ENCODE peak calls at places on chromosomes 13 and 19, in seven cellular contexts. One of them, this sample, is unnamed.

GRCh38 chr19:33064117-33064777 is 441 bp downstream of the RHPN2 start:
- DNase-seq in kidney epithelial cell: no peak
- DNase-seq in stimulated activated CD8-positive, alpha-beta memory T cell treated with anti-CD3 and anti-CD28 coated beads, Interleukin-15, amount 100 ng/mL, for 1 hour: no peak
- DNase-seq in activated naive CD8-positive, alpha-beta T cell treated with anti-CD3 and anti-CD28 coated beads for 36 hours: peak; percentile 38
- DNase-seq in GM23248: peak; percentile 30
- DNase-seq in GDM1: no peak
- DNase-seq in fibroblast of lung: no peak
- DNase-seq in this sample: no peak

GRCh38 chr13:29888306-29888705 is 37.9 kb upstream of the UBL3 start:
- DNase-seq in fibroblast of lung: peak; percentile 30
- DNase-seq in GDM1: no peak
- DNase-seq in stimulated activated CD8-positive, alpha-beta memory T cell treated with anti-CD3 and anti-CD28 coated beads, Interleukin-15, amount 100 ng/mL, for 1 hour: no peak
- DNase-seq in activated naive CD8-positive, alpha-beta T cell treated with anti-CD3 and anti-CD28 coated beads for 36 hours: no peak
- DNase-seq in kidney epithelial cell: no peak
- DNase-seq in GM23248: peak; percentile 65
- DNase-seq in this sample: no peak

GRCh38 chr19:7506385-7507328 is 9.2 kb upstream of the ZNF358 start:
- DNase-seq in activated naive CD8-positive, alpha-beta T cell treated with anti-CD3 and anti-CD28 coated beads for 36 hours: peak; percentile 64
- DNase-seq in fibroblast of lung: peak; percentile 88
- DNase-seq in stimulated activated CD8-positive, alpha-beta memory T cell treated with anti-CD3 and anti-CD28 coated beads, Interleukin-15, amount 100 ng/mL, for 1 hour: no peak
- DNase-seq in GM23248: peak; percentile 73
- DNase-seq in kidney epithelial cell: no peak
- DNase-seq in GDM1: peak; percentile 45
- DNase-seq in this sample: peak; percentile 89

GRCh38 chr19:28449803-28450202 is 763.1 kb downstream of the UQCRFS1 start:
- DNase-seq in GDM1: no peak
- DNase-seq in activated naive CD8-positive, alpha-beta T cell treated with anti-CD3 and anti-CD28 coated beads for 36 hours: no peak
- DNase-seq in GM23248: no peak
- DNase-seq in fibroblast of lung: no peak
- DNase-seq in kidney epithelial cell: no peak
- DNase-seq in stimulated activated CD8-positive, alpha-beta memory T cell treated with anti-CD3 and anti-CD28 coated beads, Interleukin-15, amount 100 ng/mL, for 1 hour: no peak
- DNase-seq in this sample: no peak

GRCh38 chr19:17871878-17872250 is at the start of gene SLC5A5:
- DNase-seq in kidney epithelial cell: no peak
- DNase-seq in stimulated activated CD8-positive, alpha-beta memory T cell treated with anti-CD3 and anti-CD28 coated beads, Interleukin-15, amount 100 ng/mL, for 1 hour: no peak
- DNase-seq in fibroblast of lung: no peak
- DNase-seq in GM23248: no peak
- DNase-seq in activated naive CD8-positive, alpha-beta T cell treated with anti-CD3 and anti-CD28 coated beads for 36 hours: peak; percentile 50
- DNase-seq in GDM1: no peak
- DNase-seq in this sample: no peak

GRCh38 chr13:53131361-53131760 is 102.7 kb downstream of the OLFM4 start:
- DNase-seq in GDM1: no peak
- DNase-seq in GM23248: no peak
- DNase-seq in stimulated activated CD8-positive, alpha-beta memory T cell treated with anti-CD3 and anti-CD28 coated beads, Interleukin-15, amount 100 ng/mL, for 1 hour: no peak
- DNase-seq in activated naive CD8-positive, alpha-beta T cell treated with anti-CD3 and anti-CD28 coated beads for 36 hours: no peak
- DNase-seq in fibroblast of lung: no peak
- DNase-seq in kidney epithelial cell: no peak
- DNase-seq in this sample: no peak

GRCh38 chr19:42421591-42422031 is 5.6 kb downstream of the LIPE start:
- DNase-seq in GM23248: peak; percentile 48
- DNase-seq in activated naive CD8-positive, alpha-beta T cell treated with anti-CD3 and anti-CD28 coated beads for 36 hours: no peak
- DNase-seq in fibroblast of lung: no peak
- DNase-seq in stimulated activated CD8-positive, alpha-beta memory T cell treated with anti-CD3 and anti-CD28 coated beads, Interleukin-15, amount 100 ng/mL, for 1 hour: no peak
- DNase-seq in GDM1: no peak
- DNase-seq in kidney epithelial cell: no peak
- DNase-seq in this sample: no peak

GRCh38 chr13:48410199-48410598 is 2.7 kb downstream of the LPAR6 start:
- DNase-seq in GDM1: no peak
- DNase-seq in stimulated activated CD8-positive, alpha-beta memory T cell treated with anti-CD3 and anti-CD28 coated beads, Interleukin-15, amount 100 ng/mL, for 1 hour: no peak
- DNase-seq in kidney epithelial cell: no peak
- DNase-seq in fibroblast of lung: no peak
- DNase-seq in activated naive CD8-positive, alpha-beta T cell treated with anti-CD3 and anti-CD28 coated beads for 36 hours: no peak
- DNase-seq in GM23248: peak; percentile 24
- DNase-seq in this sample: no peak

GRCh38 chr19:34224996-34225658 is 29.2 kb upstream of the GARRE1 start:
- DNase-seq in kidney epithelial cell: no peak
- DNase-seq in GM23248: peak; percentile 59
- DNase-seq in GDM1: no peak
- DNase-seq in activated naive CD8-positive, alpha-beta T cell treated with anti-CD3 and anti-CD28 coated beads for 36 hours: no peak
- DNase-seq in fibroblast of lung: peak; percentile 70
- DNase-seq in stimulated activated CD8-positive, alpha-beta memory T cell treated with anti-CD3 and anti-CD28 coated beads, Interleukin-15, amount 100 ng/mL, for 1 hour: no peak
- DNase-seq in this sample: peak; percentile 25

GRCh38 chr13:39410089-39410901 is 192.7 kb downstream of the LHFPL6 start:
- DNase-seq in GM23248: peak; percentile 76
- DNase-seq in fibroblast of lung: peak; percentile 68
- DNase-seq in activated naive CD8-positive, alpha-beta T cell treated with anti-CD3 and anti-CD28 coated beads for 36 hours: no peak
- DNase-seq in GDM1: no peak
- DNase-seq in kidney epithelial cell: no peak
- DNase-seq in stimulated activated CD8-positive, alpha-beta memory T cell treated with anti-CD3 and anti-CD28 coated beads, Interleukin-15, amount 100 ng/mL, for 1 hour: no peak
- DNase-seq in this sample: peak; percentile 85

GRCh38 chr13:48656621-48657020 is 2.9 kb downstream of the CYSLTR2 start:
- DNase-seq in GDM1: no peak
- DNase-seq in fibroblast of lung: no peak
- DNase-seq in activated naive CD8-positive, alpha-beta T cell treated with anti-CD3 and anti-CD28 coated beads for 36 hours: no peak
- DNase-seq in kidney epithelial cell: no peak
- DNase-seq in stimulated activated CD8-positive, alpha-beta memory T cell treated with anti-CD3 and anti-CD28 coated beads, Interleukin-15, amount 100 ng/mL, for 1 hour: no peak
- DNase-seq in GM23248: no peak
- DNase-seq in this sample: no peak

GRCh38 chr13:106033634-106034033 is 501.8 kb downstream of the EFNB2 start:
- DNase-seq in GM23248: peak; percentile 76
- DNase-seq in fibroblast of lung: peak; percentile 81
- DNase-seq in kidney epithelial cell: no peak
- DNase-seq in GDM1: no peak
- DNase-seq in stimulated activated CD8-positive, alpha-beta memory T cell treated with anti-CD3 and anti-CD28 coated beads, Interleukin-15, amount 100 ng/mL, for 1 hour: no peak
- DNase-seq in activated naive CD8-positive, alpha-beta T cell treated with anti-CD3 and anti-CD28 coated beads for 36 hours: no peak
- DNase-seq in this sample: peak; percentile 82

GRCh38 chr19:12965017-12965811 is 4.2 kb upstream of the DAND5 start:
- DNase-seq in kidney epithelial cell: no peak
- DNase-seq in GDM1: peak; percentile 65
- DNase-seq in GM23248: peak; percentile 80
- DNase-seq in activated naive CD8-positive, alpha-beta T cell treated with anti-CD3 and anti-CD28 coated beads for 36 hours: peak; percentile 88
- DNase-seq in stimulated activated CD8-positive, alpha-beta memory T cell treated with anti-CD3 and anti-CD28 coated beads, Interleukin-15, amount 100 ng/mL, for 1 hour: peak; percentile 63
- DNase-seq in fibroblast of lung: peak; percentile 62
- DNase-seq in this sample: peak; percentile 48

GRCh38 chr13:25928941-25929505 is 122.8 kb downstream of the SHISA2 start:
- DNase-seq in stimulated activated CD8-positive, alpha-beta memory T cell treated with anti-CD3 and anti-CD28 coated beads, Interleukin-15, amount 100 ng/mL, for 1 hour: no peak
- DNase-seq in GM23248: no peak
- DNase-seq in GDM1: no peak
- DNase-seq in kidney epithelial cell: peak; percentile 14
- DNase-seq in fibroblast of lung: no peak
- DNase-seq in activated naive CD8-positive, alpha-beta T cell treated with anti-CD3 and anti-CD28 coated beads for 36 hours: no peak
- DNase-seq in this sample: no peak

GRCh38 chr13:24644051-24644450 is 36.2 kb upstream of the ATP12A start:
- DNase-seq in fibroblast of lung: peak; percentile 72
- DNase-seq in GDM1: no peak
- DNase-seq in kidney epithelial cell: no peak
- DNase-seq in stimulated activated CD8-positive, alpha-beta memory T cell treated with anti-CD3 and anti-CD28 coated beads, Interleukin-15, amount 100 ng/mL, for 1 hour: no peak
- DNase-seq in GM23248: peak; percentile 24
- DNase-seq in activated naive CD8-positive, alpha-beta T cell treated with anti-CD3 and anti-CD28 coated beads for 36 hours: no peak
- DNase-seq in this sample: peak; percentile 41

GRCh38 chr19:38068851-38069250 is 155.2 kb downstream of the DPF1 start:
- DNase-seq in kidney epithelial cell: no peak
- DNase-seq in activated naive CD8-positive, alpha-beta T cell treated with anti-CD3 and anti-CD28 coated beads for 36 hours: no peak
- DNase-seq in stimulated activated CD8-positive, alpha-beta memory T cell treated with anti-CD3 and anti-CD28 coated beads, Interleukin-15, amount 100 ng/mL, for 1 hour: no peak
- DNase-seq in GM23248: no peak
- DNase-seq in fibroblast of lung: no peak
- DNase-seq in GDM1: no peak
- DNase-seq in this sample: no peak

This sample was measured in fibroblast of gingiva.